ENCODE peak calls at places on chromosomes 13 and 19, in four cellular contexts. M, Y, U and C are unnamed samples.

GRCh38 chr19:47225746-47226425 is 5.1 kb downstream of the BBC3 start:
- DNase-seq in U (peak; percentile 89), M (peak; percentile 94), Y (peak; percentile 91), C (peak; percentile 92)

GRCh38 chr13:110010433-110011135 is 224.2 kb upstream of the IRS2 start:
- DNase-seq in M (no peak), Y (no peak), U (no peak), C (no peak)

GRCh38 chr19:54570316-54570715 is 3.3 kb upstream of the LILRA2 start:
- DNase-seq in Y (no peak), M (no peak), U (no peak), C (no peak)

GRCh38 chr13:110187501-110188161 is 119.3 kb downstream of the COL4A1 start:
- DNase-seq in Y (peak; percentile 43), U (no peak), M (no peak), C (no peak)

GRCh38 chr19:17304386-17305047 is 1.2 kb upstream of the MRPL34 start:
- DNase-seq in Y (no peak), M (no peak), U (no peak), C (no peak)

GRCh38 chr19:11480081-11480926 is 542 bp downstream of the ELAVL3 start:
- DNase-seq in U (no peak), Y (no peak), M (no peak), C (no peak)

GRCh38 chr13:89627991-89628390 is 1719.5 kb upstream of the MIR17HG start:
- DNase-seq in U (no peak), M (no peak), Y (no peak), C (no peak)

GRCh38 chr19:54462713-54463530 is 656 bp downstream of the LENG9 start:
- DNase-seq in M (peak; percentile 68), Y (peak; percentile 77), U (peak; percentile 61), C (peak; percentile 74)

GRCh38 chr13:113953561-113953960 is 20.3 kb downstream of the C13orf46 start:
- DNase-seq in Y (no peak), U (no peak), M (no peak), C (no peak)

GRCh38 chr19:40768936-40769335 is 6.4 kb upstream of the MIA start:
- DNase-seq in M (no peak), Y (no peak), U (no peak), C (no peak)

GRCh38 chr19:18741566-18742121 is 49.5 kb downstream of the COMP start:
- DNase-seq in Y (no peak), M (no peak), U (no peak), C (no peak)

GRCh38 chr19:39277598-39277997 is 9.4 kb downstream of the IFNL2 start:
- DNase-seq in Y (no peak), U (no peak), M (no peak), C (no peak)

GRCh38 chr19:3010871-3011270 is 18.2 kb downstream of the TLE2 start:
- DNase-seq in M (no peak), Y (no peak), U (no peak), C (no peak)

GRCh38 chr13:101916758-101917474 is 464.4 kb downstream of the ITGBL1 start:
- DNase-seq in M (no peak), Y (no peak), U (peak; percentile 15), C (no peak)

GRCh38 chr19:19366691-19367396 is 38.6 kb upstream of the GATAD2A start:
- DNase-seq in M (peak; percentile 65), Y (peak; percentile 74), U (peak; percentile 72), C (no peak)

GRCh38 chr19:47319923-47320871 is 10.5 kb downstream of the C5AR1 start:
- DNase-seq in M (no peak), U (no peak), Y (no peak), C (peak; percentile 72)

GRCh38 chr13:23966691-23967615 is 69.7 kb upstream of the C1QTNF9B start:
- DNase-seq in Y (no peak), M (no peak), U (no peak), C (no peak)

GRCh38 chr13:44317752-44318550 is 55.7 kb upstream of the SERP2 start:
- DNase-seq in M (no peak), Y (no peak), U (no peak), C (no peak)

GRCh38 chr19:1261863-1262686 is 7.1 kb upstream of the CIRBP start:
- DNase-seq in U (no peak), Y (peak; percentile 67), M (peak; percentile 53), C (no peak)

GRCh38 chr13:33957497-33957905 is 139.6 kb downstream of the RFC3 start:
- DNase-seq in M (no peak), Y (no peak), U (no peak), C (no peak)

GRCh38 chr19:18271433-18271841 is 2.8 kb downstream of the IQCN start:
- DNase-seq in U (no peak), M (no peak), Y (no peak), C (no peak)

GRCh38 chr19:35715981-35716734 is 1.6 kb upstream of the KMT2B start:
- DNase-seq in U (peak; percentile 60), M (peak; percentile 28), Y (peak; percentile 74), C (no peak)

GRCh38 chr13:95536629-95537241 is 15.8 kb upstream of the CLDN10 start:
- DNase-seq in Y (no peak), M (no peak), U (no peak), C (no peak)

GRCh38 chr19:11576186-11576585 is 1.3 kb downstream of the ACP5 start:
- DNase-seq in U (no peak), M (no peak), Y (no peak), C (no peak)

GRCh38 chr19:18274776-18275356 is 614 bp upstream of the IQCN start:
- DNase-seq in Y (peak; percentile 89), U (no peak), M (no peak), C (no peak)

GRCh38 chr13:108361769-108362168 is 92.3 kb downstream of the TNFSF13B start:
- DNase-seq in M (no peak), Y (no peak), U (no peak), C (no peak)

GRCh38 chr13:71039440-71039839 is 827.6 kb downstream of the DACH1 start:
- DNase-seq in M (no peak), U (no peak), Y (no peak), C (no peak)

GRCh38 chr13:34064456-34065205 is 246.7 kb downstream of the RFC3 start:
- DNase-seq in U (peak; percentile 3), Y (no peak), M (no peak), C (no peak)

GRCh38 chr19:13181747-13182388 is 31.7 kb downstream of the IER2 start:
- DNase-seq in U (no peak), M (no peak), Y (peak; percentile 77), C (no peak)

GRCh38 chr13:106296723-106297122 is 238.7 kb downstream of the EFNB2 start:
- DNase-seq in Y (no peak), M (no peak), U (no peak), C (no peak)

GRCh38 chr19:54541712-54542111 is 31.9 kb upstream of the LILRA2 start:
- DNase-seq in U (no peak), M (no peak), Y (no peak), C (no peak)

GRCh38 chr13:34155931-34156607 is 338.1 kb downstream of the RFC3 start:
- DNase-seq in U (no peak), Y (no peak), M (no peak), C (no peak)

GRCh38 chr19:50695251-50696064 is 24.1 kb downstream of the SHANK1 start:
- DNase-seq in Y (no peak), M (no peak), U (peak; percentile 25), C (no peak)

GRCh38 chr13:41645313-41645712 is 188.0 kb downstream of the RGCC start:
- DNase-seq in M (no peak), Y (no peak), U (no peak), C (no peak)

GRCh38 chr19:805600-806550 is 8.6 kb downstream of the PTBP1 start:
- DNase-seq in M (no peak), U (no peak), Y (no peak), C (peak; percentile 68)

GRCh38 chr13:98976941-98977340 is 923 bp downstream of the DOCK9 start:
- DNase-seq in U (no peak), M (no peak), Y (no peak), C (no peak)

GRCh38 chr13:25423831-25424230 is 52.1 kb downstream of the ATP8A2 start:
- DNase-seq in Y (no peak), M (no peak), U (no peak), C (no peak)

GRCh38 chr13:69109891-69110525 is 997.6 kb upstream of the ATXN8OS start:
- DNase-seq in Y (no peak), U (no peak), M (no peak), C (no peak)

GRCh38 chr13:45540195-45540594 is 75.3 kb downstream of the ERICH6B start:
- DNase-seq in M (no peak), U (no peak), Y (no peak), C (no peak)
- TF ChIP-seq CTCF in M (no peak), U (no peak), Y (no peak), C (no peak)

GRCh38 chr13:27868639-27869435 is 51.0 kb upstream of the PDX1 start:
- DNase-seq in U (no peak), M (no peak), Y (no peak), C (no peak)

DNA sequence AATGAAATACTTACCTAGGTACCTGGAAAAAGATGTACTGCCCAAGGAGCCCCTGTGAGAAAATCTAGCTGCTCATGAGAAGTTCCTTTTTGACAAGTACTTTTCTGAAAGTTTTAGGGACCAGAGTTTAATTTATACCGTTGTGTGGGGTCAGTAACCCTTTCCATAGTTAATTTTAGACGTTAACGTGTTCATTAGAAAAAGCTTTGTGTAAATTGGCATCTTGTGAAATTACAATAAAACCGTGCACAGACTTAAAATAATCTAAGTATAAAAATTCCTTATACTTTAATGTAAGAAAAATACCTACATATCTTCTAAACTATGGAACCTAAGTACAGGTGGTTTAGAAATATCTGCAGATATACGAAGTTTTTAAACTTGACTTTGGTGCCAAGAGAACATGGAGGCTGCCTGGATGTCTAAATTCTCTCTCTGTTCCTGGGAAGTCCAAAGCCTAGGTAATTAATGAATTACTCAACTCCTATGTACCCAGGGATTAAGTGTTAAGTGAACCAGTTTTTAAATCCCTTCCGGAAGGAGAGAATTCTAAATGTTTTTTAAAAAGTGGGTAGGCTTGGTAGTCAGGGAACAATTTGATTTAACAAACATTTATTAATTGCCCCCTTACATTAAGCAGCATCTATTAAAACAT is 50.2 kb upstream of the PDX1 start:
- DNase-seq in Y (no peak), M (no peak), U (no peak), C (no peak)
- TF ChIP-seq CTCF in Y (no peak), M (no peak), U (peak; percentile 43), C (peak; percentile 37)

DNA sequence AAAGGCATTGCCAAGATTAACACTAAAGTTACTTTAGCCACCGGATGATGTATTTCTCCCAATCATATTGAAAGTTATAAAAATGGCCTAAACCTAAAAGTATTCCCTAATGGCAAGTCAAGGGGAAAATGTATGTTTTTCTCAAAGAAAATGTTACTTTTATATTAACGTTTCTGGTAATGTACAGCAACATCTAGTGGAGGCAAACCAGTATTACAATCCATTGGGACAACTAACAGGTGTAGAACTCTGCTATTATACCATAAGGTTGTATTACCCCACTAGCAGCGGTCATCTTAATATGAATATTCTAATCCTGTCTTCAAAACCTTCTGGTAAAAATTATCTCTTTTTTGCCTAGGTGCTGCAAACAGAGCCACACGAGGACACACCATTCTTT is 69.2 kb downstream of the ZNF100 start:
- DNase-seq in U (no peak), M (no peak), Y (no peak), C (no peak)
- TF ChIP-seq CTCF in U (peak; percentile 59), M (no peak), Y (peak; percentile 79), C (peak; percentile 73)

GRCh38 chr19:44021221-44021620 is 4.0 kb upstream of the ZNF222 start:
- DNase-seq in M (no peak), Y (no peak), U (no peak), C (no peak)
- TF ChIP-seq CTCF in M (no peak), Y (no peak), U (no peak), C (no peak)